ENCODE peak calls at places on chromosome 3, in four cellular contexts. B is body of pancreas, Y is stomach, Q is progenitor cell of endocrine pancreas. Z is an unnamed sample.

GRCh38 chr3:40939113-40940070 is 259.9 kb upstream of the CTNNB1 start:
- DNase-seq in B (peak), Y (no peak), Q (peak), Z (no peak)

GRCh38 chr3:87260270-87260669 is 16.1 kb downstream of the POU1F1 start:
- DNase-seq in Q (peak), B (peak), Y (peak), Z (peak)

GRCh38 chr3:149487598-149488197 is 13.2 kb downstream of the TM4SF4 start:
- DNase-seq in Y (no peak), B (peak), Q (peak), Z (peak)

GRCh38 chr3:45118615-45119062 is 27.5 kb downstream of the CDCP1 start:
- DNase-seq in B (no peak), Q (no peak), Y (no peak), Z (no peak)

GRCh38 chr3:191051037-191051436 is 148.0 kb upstream of the OSTN start:
- DNase-seq in Y (no peak), B (no peak), Q (no peak), Z (no peak)

GRCh38 chr3:195110647-195111321 is 160.2 kb downstream of the XXYLT1 start:
- DNase-seq in Q (no peak), B (peak), Y (no peak), Z (no peak)

GRCh38 chr3:53571264-53571663 is 76.9 kb downstream of the CACNA1D start:
- DNase-seq in Y (peak), Q (no peak), B (no peak), Z (no peak)

GRCh38 chr3:171563298-171563697 is 103.1 kb upstream of the TNIK start:
- DNase-seq in Y (no peak), Q (no peak), B (no peak), Z (no peak)

GRCh38 chr3:15499536-15499935 is 22.0 kb downstream of the COLQ start:
- DNase-seq in B (no peak), Y (no peak), Q (no peak), Z (no peak)

GRCh38 chr3:171801738-171802600 is 8.3 kb downstream of the PLD1 start:
- DNase-seq in Q (no peak), Y (no peak), B (no peak), Z (no peak)

GRCh38 chr3:148790841-148791240 is 36.8 kb upstream of the CPB1 start:
- DNase-seq in Y (no peak), Q (no peak), B (peak), Z (no peak)

GRCh38 chr3:174700736-174701135 is 158.4 kb upstream of the NAALADL2 start:
- DNase-seq in B (no peak), Q (no peak), Y (no peak), Z (no peak)

GRCh38 chr3:123094914-123095313 is 28.1 kb downstream of the PDIA5 start:
- DNase-seq in B (no peak), Q (no peak), Y (no peak), Z (no peak)

GRCh38 chr3:46926039-46926438 is 48.5 kb downstream of the PTH1R start:
- DNase-seq in B (peak), Q (no peak), Y (no peak), Z (no peak)

GRCh38 chr3:87025636-87026035 is 34.7 kb upstream of the VGLL3 start:
- DNase-seq in B (no peak), Q (no peak), Y (no peak), Z (no peak)

GRCh38 chr3:178602864-178603263 is 66.6 kb downstream of the KCNMB2 start:
- DNase-seq in Q (no peak), Y (no peak), B (no peak), Z (no peak)

GRCh38 chr3:8554725-8555621 is 53.4 kb downstream of the LMCD1 start:
- DNase-seq in Y (no peak), B (peak), Q (no peak), Z (no peak)

GRCh38 chr3:9828801-9829755 is 14.7 kb downstream of the RPUSD3 start:
- DNase-seq in Q (no peak), B (no peak), Y (no peak), Z (no peak)

GRCh38 chr3:20574746-20575145 is 388.7 kb upstream of the SGO1 start:
- DNase-seq in Y (no peak), B (no peak), Q (no peak), Z (no peak)

GRCh38 chr3:189677667-189678066 is 46.5 kb downstream of the TP63 start:
- DNase-seq in Y (no peak), B (no peak), Q (no peak), Z (no peak)

GRCh38 chr3:195058311-195059005 is 212.5 kb downstream of the XXYLT1 start:
- DNase-seq in B (no peak), Y (no peak), Q (no peak), Z (no peak)

GRCh38 chr3:14537590-14538450 is 2.3 kb downstream of the GRIP2 start:
- DNase-seq in B (no peak), Q (no peak), Y (no peak), Z (peak)

GRCh38 chr3:149339931-149340309 is 6.5 kb upstream of the TM4SF18 start:
- DNase-seq in B (peak), Q (no peak), Y (peak), Z (peak)

GRCh38 chr3:88596451-88596850 is 446.7 kb downstream of the C3orf38 start:
- DNase-seq in Y (no peak), Q (no peak), B (no peak), Z (no peak)

GRCh38 chr3:64354221-64354620 is 129.0 kb upstream of the PRICKLE2 start:
- DNase-seq in Y (no peak), Q (no peak), B (no peak), Z (no peak)

GRCh38 chr3:72288955-72289707 is 504.2 kb upstream of the PROK2 start:
- DNase-seq in Q (no peak), Y (peak), B (peak), Z (no peak)

GRCh38 chr3:58998476-58999117 is 51.2 kb downstream of the CFAP20DC start:
- DNase-seq in B (no peak), Y (no peak), Q (no peak), Z (no peak)

GRCh38 chr3:154759966-154760365 is 320.2 kb upstream of the MME start:
- DNase-seq in Q (no peak), Y (no peak), B (no peak), Z (no peak)

GRCh38 chr3:125022186-125022585 is 33.6 kb downstream of the HEG1 start:
- DNase-seq in Y (no peak), Q (no peak), B (no peak), Z (no peak)

GRCh38 chr3:79558943-79559342 is 208.9 kb downstream of the ROBO1 start:
- DNase-seq in Q (no peak), B (no peak), Y (no peak), Z (no peak)

GRCh38 chr3:29333520-29333919 is 52.6 kb downstream of the RBMS3 start:
- DNase-seq in Q (no peak), Y (no peak), B (no peak), Z (no peak)

GRCh38 chr3:8095724-8096123 is 405.9 kb upstream of the LMCD1 start:
- DNase-seq in Y (no peak), B (peak), Q (no peak), Z (peak)

GRCh38 chr3:134027631-134028030 is 2.1 kb downstream of the SLCO2A1 start:
- DNase-seq in Q (no peak), B (no peak), Y (no peak), Z (no peak)

GRCh38 chr3:161221881-161222600 is 930 bp downstream of the NMD3 start:
- DNase-seq in Q (no peak), B (peak), Y (no peak), Z (no peak)

GRCh38 chr3:117282506-117282905 is 572.9 kb downstream of the TUSC7 start:
- DNase-seq in Y (no peak), B (no peak), Q (no peak), Z (no peak)

GRCh38 chr3:187125319-187126031 is 13.8 kb downstream of the RPL39L start:
- DNase-seq in Q (no peak), B (no peak), Y (no peak), Z (no peak)
- TF ChIP-seq CTCF in Q (no peak), B (no peak), Y (no peak), Z (no peak)

GRCh38 chr3:197122394-197122793 is 92.8 kb upstream of the MELTF start:
- DNase-seq in Y (no peak), Q (no peak), B (no peak), Z (no peak)
- TF ChIP-seq CTCF in Y (no peak), Q (no peak), B (no peak), Z (no peak)

GRCh38 chr3:25021816-25022215 is 406.2 kb upstream of the RARB start:
- DNase-seq in Q (no peak), B (no peak), Y (no peak), Z (no peak)
- TF ChIP-seq CTCF in Q (peak), B (peak), Y (no peak), Z (peak)

GRCh38 chr3:106824856-106825255 is 552.4 kb upstream of the CCDC54 start:
- DNase-seq in Y (no peak), B (peak), Q (no peak), Z (peak)
- TF ChIP-seq CTCF in Y (no peak), B (no peak), Q (no peak), Z (no peak)

DNA sequence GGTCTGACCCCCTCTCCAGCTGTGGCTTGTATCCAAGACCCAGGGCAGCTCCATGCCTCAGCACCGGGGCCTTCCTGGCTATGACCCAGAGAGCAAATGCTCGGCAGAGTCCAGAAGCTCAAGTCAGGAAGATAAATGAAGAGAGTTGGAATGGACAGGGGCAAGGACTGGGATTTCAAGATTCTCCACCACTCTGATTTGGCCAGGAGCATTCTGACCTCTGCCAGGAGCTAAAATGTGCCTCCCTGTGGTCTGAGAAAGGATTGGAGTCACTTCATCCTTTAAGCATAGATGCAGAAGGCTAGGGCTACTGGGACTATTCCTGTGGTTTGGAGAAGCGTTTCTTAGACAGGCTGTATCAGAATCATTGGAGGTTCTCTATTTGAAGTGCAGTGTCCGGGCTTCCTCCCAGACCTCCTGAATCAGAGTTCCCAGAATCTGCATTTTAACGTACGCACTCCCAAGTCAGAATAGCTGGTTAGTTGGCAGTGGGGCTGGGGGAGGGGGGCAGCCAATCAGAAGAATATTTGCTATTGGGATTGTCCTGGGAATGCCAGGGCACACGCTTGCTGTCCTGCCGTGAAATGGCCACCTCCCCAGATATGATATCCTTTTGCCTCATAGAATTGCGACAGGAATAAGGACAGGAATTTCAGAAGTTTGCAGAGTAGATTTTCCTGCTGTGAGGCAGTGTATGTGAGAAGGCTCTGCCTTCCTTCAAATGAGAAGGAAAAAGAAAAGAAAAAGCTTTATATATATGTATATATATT is 57.4 kb downstream of the HRH1 start:
- DNase-seq in Y (peak), B (no peak), Q (no peak), Z (no peak)
- TF ChIP-seq CTCF in Y (no peak), B (no peak), Q (no peak), Z (no peak)

DNA sequence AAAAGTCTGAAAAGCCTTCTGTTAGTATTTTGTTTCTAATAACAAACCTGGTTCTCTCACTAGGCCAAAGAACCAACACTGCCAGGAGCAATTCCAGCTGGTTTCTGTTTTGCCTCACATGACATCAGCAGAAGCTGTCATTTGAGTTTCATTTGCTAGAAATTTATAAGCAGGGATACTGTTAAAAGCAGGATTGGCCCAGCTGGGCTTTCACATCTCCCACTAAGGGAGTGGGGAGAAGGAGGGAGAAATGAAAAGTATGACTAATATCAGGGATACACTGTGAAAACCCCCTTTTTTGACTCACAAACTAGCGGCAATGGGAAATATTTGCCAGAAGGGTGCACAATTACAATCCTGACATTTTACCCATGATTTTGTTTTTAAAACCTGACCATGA is 5.3 kb downstream of the CCDC80 start:
- DNase-seq in B (no peak), Q (no peak), Y (no peak), Z (no peak)
- TF ChIP-seq CTCF in B (no peak), Q (no peak), Y (no peak), Z (no peak)

DNA sequence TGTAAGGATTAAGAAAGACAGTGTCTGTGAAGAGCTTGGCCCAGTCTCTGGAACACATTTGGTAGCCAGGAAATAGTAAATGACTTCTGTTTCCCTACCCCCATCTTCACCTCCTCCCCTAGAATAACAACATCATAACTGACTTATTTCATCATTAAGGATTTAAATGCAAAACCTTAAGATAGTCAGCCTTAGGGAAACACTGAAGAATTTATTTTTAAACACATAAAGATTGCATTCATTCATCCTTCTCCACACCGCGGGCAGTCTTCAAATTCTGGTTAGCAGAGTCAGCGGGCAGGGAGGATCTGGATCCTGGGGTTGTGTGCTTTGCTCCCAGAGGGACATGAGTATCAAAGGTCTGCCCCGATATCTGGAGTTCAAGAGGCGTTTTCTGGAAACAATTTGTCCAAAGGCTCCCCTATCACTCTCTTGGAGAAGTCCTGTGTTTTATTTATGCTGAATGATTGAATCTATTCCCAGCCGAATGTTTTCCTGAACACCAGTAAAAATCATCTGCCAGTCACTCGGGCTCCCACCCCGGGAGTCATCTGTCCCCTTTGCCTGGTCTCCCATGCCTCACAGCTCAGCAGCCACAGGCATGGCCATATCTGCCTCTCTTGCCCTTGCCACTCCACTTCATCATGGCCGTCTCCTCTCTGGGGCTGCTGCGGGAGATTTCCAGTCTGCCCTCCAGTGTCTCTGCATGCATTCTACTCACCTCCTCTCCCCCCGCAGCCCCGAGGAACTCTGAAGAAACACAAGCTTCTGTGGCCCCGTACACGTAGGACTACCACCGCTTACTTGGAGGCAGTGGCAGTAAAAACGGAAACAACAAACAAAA is 234.7 kb upstream of the CTDSPL start:
- DNase-seq in B (no peak), Y (no peak), Q (no peak), Z (no peak)
- TF ChIP-seq CTCF in B (no peak), Y (no peak), Q (no peak), Z (no peak)

GRCh38 chr3:27720899-27721716 is 1.0 kb downstream of the EOMES start:
- DNase-seq in Y (no peak), B (peak), Q (no peak), Z (no peak)
- TF ChIP-seq CTCF in Y (no peak), B (no peak), Q (no peak), Z (no peak)

DNA sequence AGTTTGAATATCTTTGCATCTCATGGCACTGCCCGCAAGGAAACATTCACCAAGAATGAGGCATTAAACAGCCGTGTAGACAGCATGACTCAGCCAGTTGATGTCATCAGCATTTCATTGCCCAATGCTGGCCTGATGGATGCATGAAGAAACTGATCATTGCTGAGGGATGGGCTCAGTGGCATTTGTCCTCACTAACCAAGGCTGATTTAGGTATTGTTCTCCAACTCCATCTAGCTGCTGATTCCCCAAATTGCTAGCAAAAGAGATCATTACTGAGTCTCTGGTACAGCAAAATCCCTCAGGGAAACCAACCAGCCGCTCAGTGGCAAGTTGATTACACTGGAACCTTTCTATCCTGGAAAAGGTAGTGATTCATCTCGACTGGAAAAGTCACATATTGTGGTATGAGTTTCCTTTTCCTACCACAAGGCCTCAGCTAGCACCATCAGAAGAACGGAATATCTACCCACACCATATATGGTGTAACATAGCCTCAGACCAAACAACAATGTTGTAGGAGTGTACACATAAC is 186.5 kb upstream of the GAP43 start:
- DNase-seq in Y (no peak), Q (no peak), B (no peak), Z (no peak)
- TF ChIP-seq CTCF in Y (no peak), Q (no peak), B (no peak), Z (no peak)

DNA sequence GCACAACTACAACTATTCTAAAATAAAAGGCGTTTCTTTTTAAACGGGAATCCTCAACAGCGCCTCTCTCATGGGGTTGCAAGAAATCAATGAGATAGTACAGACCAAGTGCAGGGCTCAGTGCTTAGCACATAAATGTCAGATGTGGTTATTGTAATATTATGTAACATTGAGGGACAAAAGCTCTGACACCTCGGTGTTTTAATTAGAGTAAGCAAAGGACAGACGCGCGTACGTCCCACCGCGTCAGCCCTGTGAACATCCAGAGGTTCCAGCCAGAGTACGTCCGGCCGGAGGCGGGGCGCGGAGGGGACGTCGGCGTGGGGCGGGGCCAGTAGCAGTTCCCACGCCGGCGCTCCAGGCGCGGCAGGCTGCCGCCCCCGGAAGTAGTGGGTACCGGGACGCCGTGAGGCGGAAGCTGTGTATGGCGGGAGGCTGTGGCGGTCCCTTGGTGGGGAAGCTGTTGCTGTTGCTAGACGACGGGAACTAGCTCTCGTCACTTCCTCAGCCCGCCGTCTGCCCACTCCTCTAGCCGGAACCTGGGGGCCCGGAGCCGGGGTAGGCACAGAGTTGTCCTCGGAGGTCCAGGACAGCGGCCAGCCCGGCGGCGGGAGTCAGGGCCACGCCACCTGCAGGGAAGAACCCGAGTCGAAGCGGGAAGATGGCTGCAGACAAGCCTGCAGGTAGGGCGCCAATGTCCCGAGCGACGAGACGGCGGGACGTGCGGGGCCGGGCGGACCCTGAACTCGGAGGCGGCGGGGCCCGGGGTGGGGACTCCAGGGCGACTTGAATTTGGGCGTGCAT is at the start of gene CNOT10:
- DNase-seq in Y (peak), Q (peak), B (peak), Z (peak)
- TF ChIP-seq CTCF in Y (no peak), Q (peak), B (peak), Z (no peak)

Z was measured in endothelial cell.